ENCODE peak calls at places on chromosomes 13 and 19, in four cellular contexts. One of them, this sample, is unnamed.

GRCh38 chr13:50255639-50256038 is 240.4 kb downstream of the KCNRG start:
- DNase-seq in Calu3: no peak
- DNase-seq in lower lobe of right lung: no peak
- DNase-seq in fibroblast of lung: no peak
- DNase-seq in this sample: no peak

GRCh38 chr13:50460366-50460765 is 383.1 kb downstream of the DLEU7 start:
- DNase-seq in fibroblast of lung: no peak
- DNase-seq in Calu3: no peak
- DNase-seq in lower lobe of right lung: no peak
- DNase-seq in this sample: no peak

GRCh38 chr19:11767633-11768133 is 883 bp downstream of the ZNF441 start:
- DNase-seq in fibroblast of lung: peak; percentile 32
- DNase-seq in Calu3: peak; percentile 50
- DNase-seq in lower lobe of right lung: peak; percentile 72
- DNase-seq in this sample: peak; percentile 10

GRCh38 chr19:6092329-6093286 is 17.7 kb downstream of the RFX2 start:
- DNase-seq in fibroblast of lung: peak; percentile 90
- DNase-seq in Calu3: peak; percentile 81
- DNase-seq in lower lobe of right lung: peak; percentile 93
- DNase-seq in this sample: peak; percentile 84

GRCh38 chr13:105848494-105848893 is 687.0 kb downstream of the EFNB2 start:
- DNase-seq in lower lobe of right lung: no peak
- DNase-seq in fibroblast of lung: peak; percentile 18
- DNase-seq in Calu3: no peak
- DNase-seq in this sample: peak; percentile 8

GRCh38 chr19:41241859-41242258 is 22.3 kb upstream of the HNRNPUL1 start:
- DNase-seq in lower lobe of right lung: no peak
- DNase-seq in fibroblast of lung: no peak
- DNase-seq in Calu3: no peak
- DNase-seq in this sample: no peak

GRCh38 chr13:61192826-61193225 is 222.8 kb downstream of the PCDH20 start:
- DNase-seq in Calu3: no peak
- DNase-seq in fibroblast of lung: no peak
- DNase-seq in lower lobe of right lung: no peak
- DNase-seq in this sample: no peak

GRCh38 chr13:48728876-48729275 is 75.1 kb downstream of the CYSLTR2 start:
- DNase-seq in fibroblast of lung: peak; percentile 28
- DNase-seq in Calu3: no peak
- DNase-seq in lower lobe of right lung: no peak
- DNase-seq in this sample: no peak

GRCh38 chr19:8261881-8262280 is 46.3 kb downstream of the CD320 start:
- DNase-seq in fibroblast of lung: no peak
- DNase-seq in Calu3: no peak
- DNase-seq in lower lobe of right lung: no peak
- DNase-seq in this sample: no peak

GRCh38 chr13:97386832-97387486 is 47.0 kb upstream of the RAP2A start:
- DNase-seq in Calu3: no peak
- DNase-seq in fibroblast of lung: peak; percentile 5
- DNase-seq in lower lobe of right lung: peak; percentile 69
- DNase-seq in this sample: no peak

GRCh38 chr13:105403065-105403464 is 1132.4 kb downstream of the EFNB2 start:
- DNase-seq in fibroblast of lung: peak; percentile 42
- DNase-seq in lower lobe of right lung: no peak
- DNase-seq in Calu3: no peak
- DNase-seq in this sample: peak; percentile 26

GRCh38 chr19:40642757-40643325 is 41.7 kb downstream of the LTBP4 start:
- DNase-seq in Calu3: no peak
- DNase-seq in fibroblast of lung: no peak
- DNase-seq in lower lobe of right lung: no peak
- DNase-seq in this sample: no peak

GRCh38 chr19:4088975-4089374 is 22.3 kb upstream of the ZBTB7A start:
- DNase-seq in Calu3: no peak
- DNase-seq in fibroblast of lung: no peak
- DNase-seq in lower lobe of right lung: no peak
- DNase-seq in this sample: no peak

GRCh38 chr19:38588041-38588440 is 29.7 kb downstream of the MAP4K1 start:
- DNase-seq in Calu3: no peak
- DNase-seq in fibroblast of lung: no peak
- DNase-seq in lower lobe of right lung: no peak
- DNase-seq in this sample: no peak

GRCh38 chr19:3186377-3186688 is 603 bp downstream of the NCLN start:
- DNase-seq in lower lobe of right lung: no peak
- DNase-seq in Calu3: no peak
- DNase-seq in fibroblast of lung: no peak
- DNase-seq in this sample: no peak

GRCh38 chr13:105918842-105919741 is 616.4 kb downstream of the EFNB2 start:
- DNase-seq in lower lobe of right lung: no peak
- DNase-seq in fibroblast of lung: peak; percentile 83
- DNase-seq in Calu3: peak; percentile 47
- DNase-seq in this sample: peak; percentile 76

GRCh38 chr13:80339841-80340642 is 884 bp downstream of the SPRY2 start:
- DNase-seq in Calu3: peak; percentile 6
- DNase-seq in lower lobe of right lung: peak; percentile 69
- DNase-seq in fibroblast of lung: peak; percentile 54
- DNase-seq in this sample: peak; percentile 39

GRCh38 chr19:50870417-50871089 is 2.7 kb upstream of the KLK2 start:
- DNase-seq in Calu3: no peak
- DNase-seq in fibroblast of lung: no peak
- DNase-seq in lower lobe of right lung: no peak
- DNase-seq in this sample: no peak

GRCh38 chr19:11268783-11269267 is 6.5 kb upstream of the DOCK6 start:
- DNase-seq in lower lobe of right lung: peak; percentile 60
- DNase-seq in fibroblast of lung: peak; percentile 81
- DNase-seq in Calu3: no peak
- DNase-seq in this sample: peak; percentile 72

GRCh38 chr13:64078480-64078936 is 2662.9 kb upstream of the PCDH20 start:
- DNase-seq in Calu3: no peak
- DNase-seq in lower lobe of right lung: no peak
- DNase-seq in fibroblast of lung: no peak
- DNase-seq in this sample: no peak

GRCh38 chr13:44305845-44306244 is 67.8 kb upstream of the SERP2 start:
- DNase-seq in fibroblast of lung: peak; percentile 78
- DNase-seq in Calu3: no peak
- DNase-seq in lower lobe of right lung: no peak
- DNase-seq in this sample: peak; percentile 78

GRCh38 chr19:31546561-31546960 is 197.3 kb upstream of the TSHZ3 start:
- DNase-seq in fibroblast of lung: no peak
- DNase-seq in lower lobe of right lung: no peak
- DNase-seq in Calu3: no peak
- DNase-seq in this sample: no peak

GRCh38 chr13:76440568-76440967 is 445.6 kb downstream of the KCTD12 start:
- DNase-seq in Calu3: no peak
- DNase-seq in lower lobe of right lung: no peak
- DNase-seq in fibroblast of lung: no peak
- DNase-seq in this sample: no peak

GRCh38 chr13:98172570-98173405 is 4.3 kb downstream of the RNF113B start:
- DNase-seq in lower lobe of right lung: no peak
- DNase-seq in Calu3: no peak
- DNase-seq in fibroblast of lung: peak; percentile 62
- DNase-seq in this sample: peak; percentile 62

GRCh38 chr19:6362351-6362801 is 1.0 kb downstream of the CLPP start:
- DNase-seq in lower lobe of right lung: no peak
- DNase-seq in Calu3: no peak
- DNase-seq in fibroblast of lung: no peak
- DNase-seq in this sample: no peak

GRCh38 chr19:5023128-5023571 is 54.2 kb downstream of the KDM4B start:
- DNase-seq in lower lobe of right lung: no peak
- DNase-seq in fibroblast of lung: no peak
- DNase-seq in Calu3: no peak
- DNase-seq in this sample: no peak

GRCh38 chr13:73832203-73832602 is 302.0 kb downstream of the KLF12 start:
- DNase-seq in Calu3: no peak
- DNase-seq in fibroblast of lung: peak; percentile 12
- DNase-seq in lower lobe of right lung: no peak
- DNase-seq in this sample: no peak

GRCh38 chr13:102587916-102588315 is 8.9 kb upstream of the TPP2 start:
- DNase-seq in Calu3: no peak
- DNase-seq in lower lobe of right lung: no peak
- DNase-seq in fibroblast of lung: no peak
- DNase-seq in this sample: no peak

GRCh38 chr13:46182491-46182877 is 507 bp upstream of the LCP1 start:
- DNase-seq in lower lobe of right lung: no peak
- DNase-seq in Calu3: peak; percentile 13
- DNase-seq in fibroblast of lung: no peak
- DNase-seq in this sample: no peak

GRCh38 chr13:96068729-96069128 is 15.5 kb upstream of the UGGT2 start:
- DNase-seq in fibroblast of lung: no peak
- DNase-seq in Calu3: no peak
- DNase-seq in lower lobe of right lung: no peak
- DNase-seq in this sample: no peak

GRCh38 chr19:6259312-6259861 is 20.4 kb downstream of the MLLT1 start:
- DNase-seq in lower lobe of right lung: no peak
- DNase-seq in Calu3: no peak
- DNase-seq in fibroblast of lung: no peak
- DNase-seq in this sample: no peak

GRCh38 chr13:102933076-102933922 is 87.5 kb downstream of the ERCC5 start:
- DNase-seq in Calu3: no peak
- DNase-seq in fibroblast of lung: no peak
- DNase-seq in lower lobe of right lung: no peak
- DNase-seq in this sample: no peak

GRCh38 chr19:31770220-31770619 is 421.0 kb upstream of the TSHZ3 start:
- DNase-seq in fibroblast of lung: no peak
- DNase-seq in Calu3: no peak
- DNase-seq in lower lobe of right lung: no peak
- DNase-seq in this sample: no peak

GRCh38 chr13:113155982-113156655 is 2.3 kb upstream of the PROZ start:
- DNase-seq in lower lobe of right lung: no peak
- DNase-seq in fibroblast of lung: no peak
- DNase-seq in Calu3: no peak
- DNase-seq in this sample: no peak

GRCh38 chr13:62357887-62358645 is 942.4 kb upstream of the PCDH20 start:
- DNase-seq in fibroblast of lung: peak; percentile 31
- DNase-seq in lower lobe of right lung: no peak
- DNase-seq in Calu3: peak; percentile 11
- DNase-seq in this sample: peak; percentile 17
- TF ChIP-seq CTCF in fibroblast of lung: no peak
- TF ChIP-seq CTCF in lower lobe of right lung: no peak
- TF ChIP-seq CTCF in Calu3: no peak
- TF ChIP-seq CTCF in this sample: peak; percentile 58

GRCh38 chr19:29467824-29468401 is 57.9 kb upstream of the VSTM2B start:
- DNase-seq in lower lobe of right lung: no peak
- DNase-seq in fibroblast of lung: no peak
- DNase-seq in Calu3: peak; percentile 40
- DNase-seq in this sample: no peak
- TF ChIP-seq CTCF in lower lobe of right lung: no peak
- TF ChIP-seq CTCF in fibroblast of lung: no peak
- TF ChIP-seq CTCF in Calu3: peak; percentile 21
- TF ChIP-seq CTCF in this sample: no peak

GRCh38 chr19:48203227-48203793 is 32.8 kb downstream of the ZSWIM9 start:
- DNase-seq in fibroblast of lung: no peak
- DNase-seq in Calu3: no peak
- DNase-seq in lower lobe of right lung: no peak
- DNase-seq in this sample: no peak

GRCh38 chr19:48206402-48207093 is 36.1 kb downstream of the ZSWIM9 start:
- DNase-seq in lower lobe of right lung: peak; percentile 80
- DNase-seq in Calu3: no peak
- DNase-seq in fibroblast of lung: no peak
- DNase-seq in this sample: no peak

GRCh38 chr19:48210005-48210404 is 39.5 kb downstream of the ZSWIM9 start:
- DNase-seq in Calu3: no peak
- DNase-seq in fibroblast of lung: no peak
- DNase-seq in lower lobe of right lung: no peak
- DNase-seq in this sample: no peak

DNA sequence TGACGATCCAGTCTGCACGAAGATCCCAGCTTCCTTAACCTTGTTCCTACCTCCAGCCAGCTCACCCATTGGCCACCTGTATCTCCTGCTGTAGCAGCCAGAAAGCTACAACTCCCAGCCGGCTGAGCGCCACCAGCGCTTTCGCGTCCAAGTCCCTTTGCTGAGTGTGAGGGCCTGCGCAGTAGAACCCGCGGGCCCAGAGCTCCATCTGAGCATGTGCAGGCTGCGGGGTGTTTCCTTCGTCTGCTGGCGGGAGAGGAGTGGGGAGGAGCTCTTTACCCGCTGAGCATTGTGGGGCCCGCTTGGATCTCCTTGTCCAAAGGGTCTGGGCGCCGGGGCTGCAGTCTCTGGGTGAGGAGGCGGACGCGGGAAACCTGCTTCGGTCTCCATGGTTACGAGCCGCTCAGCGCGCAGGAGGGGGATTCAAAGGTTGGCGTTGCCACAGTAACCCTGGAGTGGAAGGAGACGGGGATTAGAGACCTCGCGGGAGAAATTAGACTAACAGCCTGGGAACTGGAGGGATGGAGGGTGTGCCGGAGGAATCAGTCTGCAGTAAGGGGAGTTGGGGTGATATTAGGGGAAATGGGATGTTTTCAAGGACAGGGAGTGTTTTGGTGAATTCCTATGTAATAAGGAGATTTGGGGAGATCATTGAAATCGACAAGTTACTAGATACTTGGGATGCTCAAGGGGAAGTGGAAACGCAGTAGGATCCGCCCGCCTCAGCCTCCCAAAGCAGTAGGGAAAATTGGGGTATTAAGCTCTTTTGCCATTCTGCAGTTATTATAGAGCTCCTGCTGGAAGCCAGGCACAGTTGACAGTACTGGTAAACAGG is 33.5 kb downstream of the ZSWIM9 start:
- DNase-seq in fibroblast of lung: peak; percentile 96
- DNase-seq in Calu3: peak; percentile 97
- DNase-seq in lower lobe of right lung: peak; percentile 94
- DNase-seq in this sample: peak; percentile 93
- TF ChIP-seq CTCF in fibroblast of lung: no peak
- TF ChIP-seq CTCF in Calu3: no peak
- TF ChIP-seq CTCF in lower lobe of right lung: no peak
- TF ChIP-seq CTCF in this sample: no peak

DNA sequence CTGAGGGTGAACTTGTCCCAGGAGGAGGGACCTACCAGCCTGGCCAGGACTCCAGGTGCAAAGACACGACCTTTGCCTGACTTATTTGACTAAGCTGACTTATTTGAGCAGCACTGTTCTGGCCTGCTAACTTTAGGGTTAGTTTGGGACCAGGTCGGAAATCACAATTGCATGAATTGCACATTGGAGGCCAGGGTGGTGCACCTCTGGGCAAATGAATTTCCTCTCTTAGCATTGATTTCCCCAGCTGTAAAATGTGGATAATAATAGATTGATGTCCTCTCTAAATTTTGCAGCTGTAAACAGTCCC is 1.4 kb upstream of the BST2 start:
- DNase-seq in lower lobe of right lung: no peak
- DNase-seq in Calu3: no peak
- DNase-seq in fibroblast of lung: no peak
- DNase-seq in this sample: no peak
- TF ChIP-seq CTCF in lower lobe of right lung: no peak
- TF ChIP-seq CTCF in Calu3: no peak
- TF ChIP-seq CTCF in fibroblast of lung: no peak
- TF ChIP-seq CTCF in this sample: no peak